ENCODE peak calls at places on chromosomes 1 and 21, in seven cellular contexts. P is GM20000; B is CD8-positive, alpha-beta T cell; H is stimulated activated CD4-positive, alpha-beta T cell treated with anti-CD3 and anti-CD28 coated beads, TNF-alpha, amount 100 ng/mL, for 48 hours; J is T-helper 9 cell; M is endothelial cell; X is sciatic nerve. V is an unnamed sample.

GRCh38 chr21:42567861-42568260 is 54.2 kb downstream of the SLC37A1 start:
- DNase-seq in P (no peak), B (no peak), H (no peak), J (no peak), M (no peak), X (peak), V (no peak)

GRCh38 chr1:155892801-155893200 is 18.3 kb downstream of the RIT1 start:
- DNase-seq in P (no peak), B (no peak), H (no peak), J (no peak), M (no peak), X (no peak), V (no peak)

GRCh38 chr1:159826436-159827101 is at the start of gene SLAMF8:
- DNase-seq in P (peak), B (peak), H (peak), J (peak), M (no peak), X (no peak), V (peak)

GRCh38 chr1:55572878-55573734 is 357.9 kb upstream of the USP24 start:
- DNase-seq in P (no peak), B (no peak), H (no peak), J (no peak), M (no peak), X (no peak), V (no peak)

GRCh38 chr1:27070390-27071048 is 57.9 kb upstream of the TENT5B start:
- DNase-seq in P (no peak), B (no peak), H (no peak), J (no peak), M (no peak), X (no peak), V (no peak)

GRCh38 chr1:60068393-60069045 is 5.1 kb downstream of the C1orf87 start:
- DNase-seq in P (no peak), B (no peak), H (no peak), J (no peak), M (no peak), X (no peak), V (no peak)

GRCh38 chr1:205672395-205672889 is 7.9 kb downstream of the SLC45A3 start:
- DNase-seq in P (no peak), B (no peak), H (no peak), J (no peak), M (no peak), X (no peak), V (no peak)

GRCh38 chr1:1085911-1086841 is 12.1 kb upstream of the RNF223 start:
- DNase-seq in P (no peak), B (no peak), H (no peak), J (no peak), M (no peak), X (peak), V (no peak)

GRCh38 chr1:224558904-224559303 is 57.2 kb upstream of the CNIH3 start:
- DNase-seq in P (no peak), B (no peak), H (no peak), J (no peak), M (no peak), X (no peak), V (no peak)

GRCh38 chr1:182817802-182818201 is 21.3 kb upstream of the DHX9 start:
- DNase-seq in P (no peak), B (no peak), H (no peak), J (no peak), M (no peak), X (no peak), V (no peak)

GRCh38 chr1:28893403-28894102 is 20.8 kb upstream of the EPB41 start:
- DNase-seq in P (no peak), B (no peak), H (no peak), J (no peak), M (no peak), X (no peak), V (peak)

GRCh38 chr1:161718559-161719324 is 2.6 kb upstream of the FCRLB start:
- DNase-seq in P (no peak), B (no peak), H (no peak), J (no peak), M (no peak), X (no peak), V (no peak)

GRCh38 chr1:199220046-199220445 is 581.2 kb downstream of the PTPRC start:
- DNase-seq in P (no peak), B (no peak), H (no peak), J (no peak), M (no peak), X (no peak), V (no peak)

GRCh38 chr1:147243228-147243685 is 773 bp downstream of the CHD1L start:
- DNase-seq in P (peak), B (no peak), H (no peak), J (peak), M (peak), X (no peak), V (no peak)

GRCh38 chr1:2557146-2558029 is 1.2 kb downstream of the TNFRSF14 start:
- DNase-seq in P (no peak), B (no peak), H (no peak), J (no peak), M (no peak), X (peak), V (no peak)

GRCh38 chr1:36589006-36589405 is 106.3 kb upstream of the CSF3R start:
- DNase-seq in P (no peak), B (no peak), H (no peak), J (no peak), M (no peak), X (no peak), V (no peak)

GRCh38 chr1:62625415-62625814 is 28.1 kb downstream of the ANGPTL3 start:
- DNase-seq in P (peak), B (no peak), H (no peak), J (no peak), M (no peak), X (no peak), V (no peak)

GRCh38 chr1:179143332-179143731 is 61.5 kb downstream of the TOR3A start:
- DNase-seq in P (no peak), B (no peak), H (no peak), J (no peak), M (no peak), X (no peak), V (no peak)

GRCh38 chr1:184163674-184164470 is 112.3 kb downstream of the TSEN15 start:
- DNase-seq in P (peak), B (no peak), H (no peak), J (no peak), M (no peak), X (no peak), V (peak)

GRCh38 chr21:39567180-39567972 is 45.4 kb upstream of the B3GALT5 start:
- DNase-seq in P (no peak), B (no peak), H (no peak), J (no peak), M (no peak), X (no peak), V (no peak)

GRCh38 chr1:225877570-225877969 is 4.6 kb downstream of the TMEM63A start:
- DNase-seq in P (no peak), B (no peak), H (no peak), J (no peak), M (peak), X (peak), V (no peak)

GRCh38 chr1:13945856-13946255 is 245.9 kb downstream of the PRDM2 start:
- DNase-seq in P (no peak), B (no peak), H (no peak), J (no peak), M (no peak), X (no peak), V (no peak)

GRCh38 chr1:22388666-22389455 is 62.8 kb upstream of the ZBTB40 start:
- DNase-seq in P (no peak), B (no peak), H (no peak), J (no peak), M (no peak), X (no peak), V (no peak)

GRCh38 chr1:227447531-227447990 is 115.8 kb upstream of the ZNF678 start:
- DNase-seq in P (no peak), B (no peak), H (no peak), J (no peak), M (peak), X (no peak), V (no peak)

GRCh38 chr1:185017338-185017737 is 28.0 kb upstream of the RNF2 start:
- DNase-seq in P (no peak), B (no peak), H (no peak), J (no peak), M (no peak), X (no peak), V (no peak)

GRCh38 chr1:23593556-23594148 is 34.4 kb upstream of the ID3 start:
- DNase-seq in P (no peak), B (no peak), H (no peak), J (no peak), M (no peak), X (no peak), V (no peak)

GRCh38 chr1:237879195-237879594 is 11.5 kb downstream of the ZP4 start:
- DNase-seq in P (no peak), B (no peak), H (no peak), J (no peak), M (no peak), X (no peak), V (no peak)

GRCh38 chr1:5995871-5996630 is 3.8 kb upstream of the NPHP4 start:
- DNase-seq in P (no peak), B (no peak), H (no peak), J (no peak), M (no peak), X (no peak), V (no peak)

GRCh38 chr1:42557230-42557851 is 94.3 kb downstream of the CCDC30 start:
- DNase-seq in P (no peak), B (no peak), H (no peak), J (no peak), M (no peak), X (no peak), V (no peak)

GRCh38 chr1:84810343-84810742 is 82.7 kb downstream of the LPAR3 start:
- DNase-seq in P (no peak), B (no peak), H (no peak), J (no peak), M (no peak), X (no peak), V (no peak)

GRCh38 chr1:222461941-222462340 is 86.0 kb downstream of the HHIPL2 start:
- DNase-seq in P (no peak), B (no peak), H (no peak), J (no peak), M (no peak), X (no peak), V (no peak)

GRCh38 chr1:151533870-151534269 is 6.2 kb upstream of the TUFT1 start:
- DNase-seq in P (no peak), B (no peak), H (no peak), J (no peak), M (no peak), X (no peak), V (no peak)

GRCh38 chr21:37416914-37417313 is 50.3 kb downstream of the DYRK1A start:
- DNase-seq in P (no peak), B (no peak), H (no peak), J (no peak), M (no peak), X (no peak), V (no peak)

GRCh38 chr1:13814131-13814530 is 114.1 kb downstream of the PRDM2 start:
- DNase-seq in P (no peak), B (no peak), H (no peak), J (no peak), M (no peak), X (peak), V (no peak)

GRCh38 chr1:64933296-64934070 is 32.9 kb downstream of the JAK1 start:
- DNase-seq in P (no peak), B (no peak), H (no peak), J (no peak), M (no peak), X (no peak), V (no peak)

GRCh38 chr1:11071463-11072215 is 11.8 kb upstream of the SRM start:
- DNase-seq in P (no peak), B (no peak), H (no peak), J (no peak), M (no peak), X (peak), V (no peak)

GRCh38 chr1:67348586-67349252 is 41.0 kb downstream of the IL12RB2 start:
- DNase-seq in P (no peak), B (no peak), H (no peak), J (no peak), M (no peak), X (no peak), V (no peak)